ENCODE peak calls at places on chromosome 17, in six cellular contexts. B is pancreas; O is cardiac muscle cell; Q is CD8-positive, alpha-beta memory T cell; E is IMR-90; P is MM.1S. C is an unnamed sample.

GRCh38 chr17:79974786-79975497 is 60.7 kb downstream of the TBC1D16 start:
- DNase-seq in O (no peak), B (peak; percentile 68), E (no peak), Q (no peak), P (no peak), C (no peak)

GRCh38 chr17:47404006-47404405 is 80.3 kb downstream of the EFCAB13 start:
- DNase-seq in Q (no peak), O (peak; percentile 5), P (no peak), E (no peak), B (no peak), C (no peak)

GRCh38 chr17:21551081-21551881 is 141.0 kb upstream of the KCNJ18 start:
- DNase-seq in P (peak; percentile 72), B (peak; percentile 95), Q (peak; percentile 74), E (peak; percentile 89), O (peak; percentile 92), C (peak; percentile 68)

GRCh38 chr17:32355649-32356377 is 5.9 kb downstream of the ZNF207 start:
- DNase-seq in B (no peak), P (no peak), E (no peak), O (peak; percentile 18), Q (no peak), C (no peak)

GRCh38 chr17:45320931-45321461 is 4.2 kb upstream of the MAP3K14 start:
- DNase-seq in B (no peak), P (no peak), O (peak; percentile 85), Q (no peak), E (peak; percentile 97), C (peak; percentile 79)

GRCh38 chr17:14197582-14197981 is 39.1 kb downstream of the CDRT15 start:
- DNase-seq in B (no peak), Q (peak; percentile 42), P (no peak), E (no peak), O (no peak), C (no peak)

GRCh38 chr17:57106836-57107497 is 21.9 kb downstream of the AKAP1 start:
- DNase-seq in E (no peak), Q (no peak), P (no peak), B (no peak), O (no peak), C (no peak)

GRCh38 chr17:45170976-45171337 is 9.3 kb downstream of the HEXIM2 start:
- DNase-seq in E (peak; percentile 52), B (peak; percentile 60), P (no peak), O (peak; percentile 83), Q (no peak), C (no peak)

GRCh38 chr17:79946352-79947231 is 89.1 kb downstream of the TBC1D16 start:
- DNase-seq in P (no peak), B (peak; percentile 50), E (no peak), O (no peak), Q (no peak), C (no peak)

GRCh38 chr17:39641119-39641496 is 4.2 kb downstream of the STARD3 start:
- DNase-seq in Q (no peak), O (no peak), E (no peak), P (no peak), B (no peak), C (no peak)

GRCh38 chr17:49515196-49515770 is 20.2 kb downstream of the NGFR start:
- DNase-seq in E (peak; percentile 93), P (peak; percentile 88), Q (no peak), O (peak; percentile 100), B (peak; percentile 80), C (peak; percentile 89)

GRCh38 chr17:48011405-48012150 is 26.0 kb downstream of the COPZ2 start:
- DNase-seq in P (peak; percentile 70), O (peak; percentile 56), Q (peak; percentile 9), E (peak; percentile 25), B (no peak), C (peak; percentile 74)

GRCh38 chr17:33277436-33278100 is 15.5 kb downstream of the ASIC2 start:
- DNase-seq in Q (no peak), O (no peak), E (no peak), P (no peak), B (no peak), C (no peak)

GRCh38 chr17:34623856-34624766 is 44.7 kb downstream of the TMEM132E start:
- DNase-seq in E (no peak), P (no peak), Q (no peak), B (no peak), O (no peak), C (no peak)

GRCh38 chr17:19650826-19651225 is 2.3 kb downstream of the ALDH3A2 start:
- DNase-seq in E (peak; percentile 59), O (no peak), P (no peak), B (no peak), Q (no peak), C (no peak)

GRCh38 chr17:10754109-10754508 is 24.3 kb upstream of the TMEM220 start:
- DNase-seq in E (peak; percentile 11), B (peak; percentile 71), P (peak; percentile 14), Q (no peak), O (peak; percentile 31), C (peak; percentile 16)

GRCh38 chr17:72429066-72429638 is 308.3 kb downstream of the SOX9 start:
- DNase-seq in B (no peak), E (no peak), Q (no peak), P (no peak), O (no peak), C (no peak)

GRCh38 chr17:65533855-65534457 is 27.5 kb downstream of the AXIN2 start:
- DNase-seq in P (no peak), Q (no peak), B (no peak), O (no peak), E (no peak), C (no peak)

GRCh38 chr17:13962716-13963115 is 106.6 kb upstream of the COX10 start:
- DNase-seq in E (no peak), B (no peak), P (peak; percentile 9), O (no peak), Q (no peak), C (no peak)

GRCh38 chr17:56754523-56755208 is 79.1 kb downstream of the C17orf67 start:
- DNase-seq in P (peak; percentile 12), B (no peak), Q (no peak), O (peak; percentile 24), E (peak; percentile 56), C (peak; percentile 32)

GRCh38 chr17:79834575-79835469 is 4.4 kb downstream of the CBX4 start:
- DNase-seq in Q (no peak), B (peak; percentile 74), O (peak; percentile 15), P (no peak), E (no peak), C (no peak)

GRCh38 chr17:43216762-43217613 is 5.3 kb downstream of the TMEM106A start:
- DNase-seq in O (no peak), E (no peak), B (no peak), P (no peak), Q (no peak), C (no peak)

GRCh38 chr17:28552201-28552999 is at the start of gene UNC119:
- DNase-seq in E (peak; percentile 46), P (peak; percentile 73), O (peak; percentile 73), B (peak; percentile 92), Q (peak; percentile 72), C (peak; percentile 86)

GRCh38 chr17:17570207-17570797 is 21.2 kb downstream of the PEMT start:
- DNase-seq in O (peak; percentile 34), P (no peak), E (peak; percentile 13), Q (no peak), B (no peak), C (peak; percentile 74)

GRCh38 chr17:81712468-81713003 is 452 bp downstream of the SLC25A10 start:
- DNase-seq in B (peak; percentile 79), E (no peak), P (peak; percentile 37), O (peak; percentile 32), Q (no peak), C (peak; percentile 77)

GRCh38 chr17:13508916-13509315 is 92.8 kb downstream of the HS3ST3A1 start:
- DNase-seq in P (no peak), B (no peak), O (peak; percentile 56), Q (no peak), E (no peak), C (no peak)

GRCh38 chr17:20223808-20224328 is 214.7 kb downstream of the SPECC1 start:
- DNase-seq in B (no peak), O (no peak), P (no peak), E (peak; percentile 10), Q (no peak), C (peak; percentile 55)

GRCh38 chr17:45246861-45247428 is 14.9 kb downstream of the SPATA32 start:
- DNase-seq in E (peak; percentile 14), O (no peak), B (no peak), P (no peak), Q (no peak), C (peak; percentile 52)

GRCh38 chr17:76053230-76054111 is 18.8 kb downstream of the SRP68 start:
- DNase-seq in O (peak; percentile 72), B (no peak), P (no peak), E (peak; percentile 86), Q (no peak), C (no peak)

GRCh38 chr17:82832881-82833475 is 6.8 kb downstream of the ZNF750 start:
- DNase-seq in O (no peak), P (no peak), B (peak; percentile 41), Q (no peak), E (no peak), C (no peak)

GRCh38 chr17:29546085-29546484 is 20.8 kb downstream of the ABHD15 start:
- DNase-seq in P (no peak), O (no peak), E (no peak), Q (no peak), B (no peak), C (no peak)

GRCh38 chr17:8695916-8696415 is 48.7 kb downstream of the CCDC42 start:
- DNase-seq in E (no peak), O (peak; percentile 17), P (no peak), B (no peak), Q (no peak), C (no peak)

GRCh38 chr17:81397314-81398169 is 2.3 kb downstream of the BAHCC1 start:
- DNase-seq in B (peak; percentile 78), E (peak; percentile 62), Q (no peak), P (no peak), O (peak; percentile 74), C (peak; percentile 91)

GRCh38 chr17:59001158-59001814 is 105.4 kb downstream of the TRIM37 start:
- DNase-seq in B (no peak), P (no peak), Q (peak; percentile 63), O (peak; percentile 67), E (peak; percentile 67), C (peak; percentile 6)
- H3K4me3 ChIP-seq in B (peak overlapping the region; percentile 12), P (no peak overlapping the region), Q (peak overlapping the region; percentile 29), O (no peak overlapping the region), E (peak overlapping the region; percentile 44), C (no peak overlapping the region)

GRCh38 chr17:77394540-77395295 is 253.9 kb downstream of the SEC14L1 start:
- DNase-seq in O (peak; percentile 74), Q (no peak), E (no peak), B (peak; percentile 63), P (no peak), C (peak; percentile 99)
- H3K4me1 ChIP-seq in O (peaks cover 32% of the 10 kb centered on the region), Q (peaks cover 56% of the 10 kb centered on the region), E (peaks cover 45% of the 10 kb centered on the region), B (peaks cover 33% of the 10 kb centered on the region), P (no peaks in the 10 kb centered on the region), C (peaks cover 62% of the 10 kb centered on the region)

DNA sequence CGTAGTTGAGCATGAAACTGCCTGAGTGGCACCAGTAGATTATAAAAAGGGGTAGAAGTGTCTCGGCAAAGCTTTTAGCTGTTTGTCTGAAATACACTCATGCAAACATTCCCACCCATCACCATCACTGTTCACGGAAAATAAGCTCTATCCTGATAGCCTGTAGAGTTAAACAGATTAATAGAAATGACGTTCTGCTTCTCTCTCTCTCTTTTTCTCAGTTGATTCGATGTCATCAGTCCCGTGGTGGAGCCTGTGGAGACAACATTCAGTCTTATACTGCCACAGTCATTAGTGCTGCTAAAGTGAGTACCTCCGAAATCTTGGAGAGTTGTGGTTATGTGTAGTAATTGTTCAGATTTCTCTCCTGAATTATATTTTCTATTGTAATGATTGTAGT is 224.7 kb downstream of the BCAS3 start:
- DNase-seq in Q (no peak), E (peak; percentile 48), B (no peak), O (no peak), P (no peak), C (no peak)
- H3K4me3 ChIP-seq in Q (no peak overlapping the region), E (peak overlapping the region; percentile 10), B (no peak overlapping the region), O (no peak overlapping the region), P (no peak overlapping the region), C (no peak overlapping the region)

GRCh38 chr17:50966163-50966666 is 100.1 kb upstream of the TOB1 start:
- DNase-seq in B (no peak), P (no peak), Q (no peak), O (no peak), E (peak; percentile 69), C (no peak)
- H3K4me1 ChIP-seq in B (no peaks in the 10 kb centered on the region), P (no peaks in the 10 kb centered on the region), Q (no peaks in the 10 kb centered on the region), O (no peaks in the 10 kb centered on the region), E (peaks cover 5% of the 10 kb centered on the region), C (no peaks in the 10 kb centered on the region)

C was measured in SJCRH30.